ENCODE peak calls at places on chromosomes 16 and 17, in six cellular contexts. One of them, this sample, is unnamed.

GRCh38 chr17:42979511-42980273 is at the start of gene PTGES3L:
- DNase-seq in neural progenitor cell: peak; percentile 67
- DNase-seq in CD4-positive, alpha-beta T cell: peak; percentile 4
- DNase-seq in AG04450: no peak
- DNase-seq in gastrocnemius medialis: peak; percentile 78
- DNase-seq in Peyer's patch: peak; percentile 53
- DNase-seq in this sample: no peak

GRCh38 chr16:57759541-57760356 is 24.2 kb downstream of the KATNB1 start:
- DNase-seq in neural progenitor cell: no peak
- DNase-seq in CD4-positive, alpha-beta T cell: no peak
- DNase-seq in AG04450: no peak
- DNase-seq in gastrocnemius medialis: no peak
- DNase-seq in Peyer's patch: no peak
- DNase-seq in this sample: no peak

GRCh38 chr17:45218895-45219661 is 2.6 kb upstream of the FMNL1 start:
- DNase-seq in neural progenitor cell: peak; percentile 86
- DNase-seq in CD4-positive, alpha-beta T cell: peak; percentile 81
- DNase-seq in AG04450: peak; percentile 61
- DNase-seq in gastrocnemius medialis: peak; percentile 60
- DNase-seq in Peyer's patch: peak; percentile 93
- DNase-seq in this sample: peak; percentile 82

GRCh38 chr17:54907385-54907784 is 6.7 kb downstream of the TOM1L1 start:
- DNase-seq in neural progenitor cell: no peak
- DNase-seq in CD4-positive, alpha-beta T cell: no peak
- DNase-seq in AG04450: no peak
- DNase-seq in gastrocnemius medialis: no peak
- DNase-seq in Peyer's patch: no peak
- DNase-seq in this sample: no peak

GRCh38 chr17:68398731-68399637 is 58.3 kb downstream of the WIPI1 start:
- DNase-seq in neural progenitor cell: peak; percentile 84
- DNase-seq in CD4-positive, alpha-beta T cell: no peak
- DNase-seq in AG04450: peak; percentile 50
- DNase-seq in gastrocnemius medialis: no peak
- DNase-seq in Peyer's patch: peak; percentile 65
- DNase-seq in this sample: no peak

GRCh38 chr16:84349852-84350565 is 18.3 kb upstream of the ATP2C2 start:
- DNase-seq in neural progenitor cell: peak; percentile 25
- DNase-seq in CD4-positive, alpha-beta T cell: no peak
- DNase-seq in AG04450: no peak
- DNase-seq in gastrocnemius medialis: no peak
- DNase-seq in Peyer's patch: no peak
- DNase-seq in this sample: no peak

GRCh38 chr16:11333696-11334095 is 11.6 kb upstream of the RMI2 start:
- DNase-seq in neural progenitor cell: no peak
- DNase-seq in CD4-positive, alpha-beta T cell: no peak
- DNase-seq in AG04450: no peak
- DNase-seq in gastrocnemius medialis: no peak
- DNase-seq in Peyer's patch: no peak
- DNase-seq in this sample: no peak

GRCh38 chr17:76551685-76552084 is 11.8 kb downstream of the PRCD start:
- DNase-seq in neural progenitor cell: no peak
- DNase-seq in CD4-positive, alpha-beta T cell: no peak
- DNase-seq in AG04450: no peak
- DNase-seq in gastrocnemius medialis: no peak
- DNase-seq in Peyer's patch: no peak
- DNase-seq in this sample: no peak

GRCh38 chr17:7293821-7294613 is 422 bp downstream of the YBX2 start:
- DNase-seq in neural progenitor cell: peak; percentile 77
- DNase-seq in CD4-positive, alpha-beta T cell: peak; percentile 20
- DNase-seq in AG04450: no peak
- DNase-seq in gastrocnemius medialis: peak; percentile 31
- DNase-seq in Peyer's patch: no peak
- DNase-seq in this sample: no peak

GRCh38 chr16:50606431-50607050 is 58.3 kb downstream of the NKD1 start:
- DNase-seq in neural progenitor cell: peak; percentile 29
- DNase-seq in CD4-positive, alpha-beta T cell: no peak
- DNase-seq in AG04450: no peak
- DNase-seq in gastrocnemius medialis: no peak
- DNase-seq in Peyer's patch: no peak
- DNase-seq in this sample: no peak
- H3K9me3 ChIP-seq in neural progenitor cell: no peaks in the 10 kb centered on the region
- H3K9me3 ChIP-seq in CD4-positive, alpha-beta T cell: no peaks in the 10 kb centered on the region
- H3K9me3 ChIP-seq in AG04450: no peaks in the 10 kb centered on the region
- H3K9me3 ChIP-seq in gastrocnemius medialis: no peaks in the 10 kb centered on the region
- H3K9me3 ChIP-seq in Peyer's patch: no peaks in the 10 kb centered on the region
- H3K9me3 ChIP-seq in this sample: no peaks in the 10 kb centered on the region

GRCh38 chr17:29389994-29390855 is at the start of gene TAOK1:
- DNase-seq in neural progenitor cell: peak; percentile 100
- DNase-seq in CD4-positive, alpha-beta T cell: peak; percentile 95
- DNase-seq in AG04450: peak; percentile 96
- DNase-seq in gastrocnemius medialis: peak; percentile 99
- DNase-seq in Peyer's patch: peak; percentile 99
- DNase-seq in this sample: peak; percentile 97

GRCh38 chr17:29393451-29393850 is 3.3 kb downstream of the TAOK1 start:
- DNase-seq in neural progenitor cell: no peak
- DNase-seq in CD4-positive, alpha-beta T cell: no peak
- DNase-seq in AG04450: no peak
- DNase-seq in gastrocnemius medialis: no peak
- DNase-seq in Peyer's patch: no peak
- DNase-seq in this sample: no peak

GRCh38 chr17:29394761-29395160 is 4.6 kb downstream of the TAOK1 start:
- DNase-seq in neural progenitor cell: no peak
- DNase-seq in CD4-positive, alpha-beta T cell: no peak
- DNase-seq in AG04450: no peak
- DNase-seq in gastrocnemius medialis: no peak
- DNase-seq in Peyer's patch: no peak
- DNase-seq in this sample: no peak

GRCh38 chr17:29388937-29389336 is 1.2 kb upstream of the TAOK1 start:
- DNase-seq in neural progenitor cell: no peak
- DNase-seq in CD4-positive, alpha-beta T cell: no peak
- DNase-seq in AG04450: no peak
- DNase-seq in gastrocnemius medialis: no peak
- DNase-seq in Peyer's patch: no peak
- DNase-seq in this sample: no peak

GRCh38 chr17:29390856-29391631 is 881 bp downstream of the TAOK1 start:
- DNase-seq in neural progenitor cell: peak; percentile 72
- DNase-seq in CD4-positive, alpha-beta T cell: peak; percentile 2
- DNase-seq in AG04450: no peak
- DNase-seq in gastrocnemius medialis: no peak
- DNase-seq in Peyer's patch: peak; percentile 20
- DNase-seq in this sample: no peak
- H3K27ac ChIP-seq in neural progenitor cell: peak overlapping the region; percentile 98
- H3K27ac ChIP-seq in CD4-positive, alpha-beta T cell: peak overlapping the region; percentile 93
- H3K27ac ChIP-seq in AG04450: no peak overlapping the region
- H3K27ac ChIP-seq in gastrocnemius medialis: peak overlapping the region; percentile 99
- H3K27ac ChIP-seq in Peyer's patch: peak overlapping the region; percentile 94
- H3K27ac ChIP-seq in this sample: peak overlapping the region; percentile 93

DNA sequence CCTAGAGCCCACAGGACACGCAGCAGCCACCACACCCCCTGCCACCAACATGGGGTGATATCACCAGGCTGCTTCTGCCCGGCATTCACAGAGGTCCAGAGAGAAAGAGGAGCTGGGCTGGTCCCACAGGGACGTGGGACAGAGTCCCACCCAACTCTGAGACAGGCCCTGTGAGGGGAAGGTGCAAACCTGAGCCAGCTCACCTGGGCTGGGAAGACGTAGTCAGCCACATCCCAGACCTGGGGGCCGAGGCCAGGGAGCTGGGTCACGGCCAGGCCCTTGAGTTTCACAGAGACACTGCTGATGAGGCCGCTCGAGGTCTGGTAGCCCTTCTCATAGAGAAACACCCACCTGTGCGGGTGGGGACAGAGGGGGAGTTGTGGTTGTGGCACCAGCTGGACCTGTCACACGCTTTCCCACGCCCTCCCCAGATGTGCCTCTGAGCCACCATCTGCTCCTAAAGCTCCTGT is 11.2 kb downstream of the P2RX1 start:
- DNase-seq in neural progenitor cell: no peak
- DNase-seq in CD4-positive, alpha-beta T cell: no peak
- DNase-seq in AG04450: no peak
- DNase-seq in gastrocnemius medialis: no peak
- DNase-seq in Peyer's patch: peak; percentile 56
- DNase-seq in this sample: no peak
- H3K9me3 ChIP-seq in neural progenitor cell: no peaks in the 10 kb centered on the region
- H3K9me3 ChIP-seq in CD4-positive, alpha-beta T cell: no peaks in the 10 kb centered on the region
- H3K9me3 ChIP-seq in AG04450: no peaks in the 10 kb centered on the region
- H3K9me3 ChIP-seq in gastrocnemius medialis: no peaks in the 10 kb centered on the region
- H3K9me3 ChIP-seq in Peyer's patch: no peaks in the 10 kb centered on the region
- H3K9me3 ChIP-seq in this sample: no peaks in the 10 kb centered on the region

DNA sequence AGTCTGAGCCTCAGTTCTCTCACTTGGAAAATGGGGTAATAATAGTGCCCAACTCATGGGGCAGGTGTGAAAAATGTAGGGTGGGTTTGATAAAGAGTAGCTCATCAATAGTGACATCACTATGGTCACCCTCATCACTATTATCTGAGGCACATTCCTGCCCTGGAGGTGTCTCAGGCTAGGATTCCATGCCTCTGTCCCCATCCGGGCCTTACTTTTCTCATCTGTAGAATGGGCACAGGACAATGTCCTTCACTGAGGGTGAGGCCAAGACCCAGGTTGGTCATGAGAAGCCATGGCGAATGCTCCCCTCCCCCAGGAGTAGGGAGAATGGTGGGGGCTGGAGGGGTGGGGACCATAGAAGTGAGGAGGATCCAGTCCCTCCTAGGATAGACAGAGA is 30.5 kb downstream of the MYO15A start:
- DNase-seq in neural progenitor cell: no peak
- DNase-seq in CD4-positive, alpha-beta T cell: no peak
- DNase-seq in AG04450: no peak
- DNase-seq in gastrocnemius medialis: no peak
- DNase-seq in Peyer's patch: no peak
- DNase-seq in this sample: no peak
- H3K27ac ChIP-seq in neural progenitor cell: no peak overlapping the region
- H3K27ac ChIP-seq in CD4-positive, alpha-beta T cell: no peak overlapping the region
- H3K27ac ChIP-seq in AG04450: no peak overlapping the region
- H3K27ac ChIP-seq in gastrocnemius medialis: no peak overlapping the region
- H3K27ac ChIP-seq in Peyer's patch: no peak overlapping the region
- H3K27ac ChIP-seq in this sample: no peak overlapping the region

GRCh38 chr16:3292604-3293003 is 9.3 kb downstream of the ZNF263 start:
- DNase-seq in neural progenitor cell: no peak
- DNase-seq in CD4-positive, alpha-beta T cell: no peak
- DNase-seq in AG04450: no peak
- DNase-seq in gastrocnemius medialis: no peak
- DNase-seq in Peyer's patch: no peak
- DNase-seq in this sample: no peak
- H3K9me3 ChIP-seq in neural progenitor cell: peaks cover 34% of the 10 kb centered on the region
- H3K9me3 ChIP-seq in CD4-positive, alpha-beta T cell: peaks cover 83% of the 10 kb centered on the region
- H3K9me3 ChIP-seq in AG04450: peaks cover 92% of the 10 kb centered on the region
- H3K9me3 ChIP-seq in gastrocnemius medialis: peaks cover 4% of the 10 kb centered on the region
- H3K9me3 ChIP-seq in Peyer's patch: peaks cover 72% of the 10 kb centered on the region
- H3K9me3 ChIP-seq in this sample: peaks cover 66% of the 10 kb centered on the region

This sample was measured in CD4-positive, alpha-beta memory T cell.